ENCODE peak calls at places on chromosomes 6 and 20, in four cellular contexts. One of them, this sample, is unnamed.

GRCh38 chr6:132354517-132355167 is 46.6 kb downstream of the MOXD1 start:
- DNase-seq in GM12878: peak
- DNase-seq in HepG2: no peak
- DNase-seq in K562: no peak
- DNase-seq in this sample: peak

GRCh38 chr6:75436869-75437268 is 56.7 kb downstream of the FILIP1 start:
- DNase-seq in GM12878: no peak
- DNase-seq in HepG2: no peak
- DNase-seq in K562: no peak
- DNase-seq in this sample: no peak

GRCh38 chr6:36817864-36818263 is 21.4 kb downstream of the CPNE5 start:
- DNase-seq in GM12878: no peak
- DNase-seq in HepG2: no peak
- DNase-seq in K562: no peak
- DNase-seq in this sample: no peak

GRCh38 chr6:52931351-52931750 is 21.9 kb upstream of the GSTA3 start:
- DNase-seq in GM12878: no peak
- DNase-seq in HepG2: no peak
- DNase-seq in K562: no peak
- DNase-seq in this sample: peak

GRCh38 chr6:125742433-125743120 is 6.9 kb upstream of the HEY2 start:
- DNase-seq in GM12878: no peak
- DNase-seq in HepG2: no peak
- DNase-seq in K562: no peak
- DNase-seq in this sample: no peak

GRCh38 chr6:158869010-158869603 is 49.9 kb upstream of the EZR start:
- DNase-seq in GM12878: peak
- DNase-seq in HepG2: no peak
- DNase-seq in K562: peak
- DNase-seq in this sample: peak

GRCh38 chr6:105985816-105986632 is 100.1 kb upstream of the PRDM1 start:
- DNase-seq in GM12878: no peak
- DNase-seq in HepG2: no peak
- DNase-seq in K562: no peak
- DNase-seq in this sample: peak

GRCh38 chr6:90098025-90098474 is 198.6 kb downstream of the BACH2 start:
- DNase-seq in GM12878: no peak
- DNase-seq in HepG2: no peak
- DNase-seq in K562: no peak
- DNase-seq in this sample: no peak

GRCh38 chr6:90819483-90819882 is 232.6 kb upstream of the MAP3K7 start:
- DNase-seq in GM12878: no peak
- DNase-seq in HepG2: no peak
- DNase-seq in K562: no peak
- DNase-seq in this sample: no peak

GRCh38 chr20:1931830-1932229 is 36.6 kb downstream of the SIRPA start:
- DNase-seq in GM12878: no peak
- DNase-seq in HepG2: no peak
- DNase-seq in K562: no peak
- DNase-seq in this sample: no peak

GRCh38 chr6:106116125-106116524 is 30.0 kb downstream of the PRDM1 start:
- DNase-seq in GM12878: no peak
- DNase-seq in HepG2: no peak
- DNase-seq in K562: no peak
- DNase-seq in this sample: no peak

GRCh38 chr20:62159835-62160234 is 16.3 kb downstream of the SS18L1 start:
- DNase-seq in GM12878: peak
- DNase-seq in HepG2: no peak
- DNase-seq in K562: no peak
- DNase-seq in this sample: no peak

GRCh38 chr6:140073456-140073855 is 699.0 kb upstream of the CITED2 start:
- DNase-seq in GM12878: no peak
- DNase-seq in HepG2: no peak
- DNase-seq in K562: no peak
- DNase-seq in this sample: no peak

GRCh38 chr20:37727957-37728634 is 34.3 kb downstream of the CTNNBL1 start:
- DNase-seq in GM12878: no peak
- DNase-seq in HepG2: no peak
- DNase-seq in K562: no peak
- DNase-seq in this sample: no peak

GRCh38 chr6:167449099-167449861 is 124.4 kb downstream of the TTLL2 start:
- DNase-seq in GM12878: no peak
- DNase-seq in HepG2: no peak
- DNase-seq in K562: no peak
- DNase-seq in this sample: no peak

GRCh38 chr6:151807513-151808330 is at the start of gene ESR1:
- DNase-seq in GM12878: no peak
- DNase-seq in HepG2: no peak
- DNase-seq in K562: no peak
- DNase-seq in this sample: peak

GRCh38 chr20:42191140-42191860 is 573.1 kb upstream of the CHD6 start:
- DNase-seq in GM12878: no peak
- DNase-seq in HepG2: no peak
- DNase-seq in K562: no peak
- DNase-seq in this sample: no peak

DNA sequence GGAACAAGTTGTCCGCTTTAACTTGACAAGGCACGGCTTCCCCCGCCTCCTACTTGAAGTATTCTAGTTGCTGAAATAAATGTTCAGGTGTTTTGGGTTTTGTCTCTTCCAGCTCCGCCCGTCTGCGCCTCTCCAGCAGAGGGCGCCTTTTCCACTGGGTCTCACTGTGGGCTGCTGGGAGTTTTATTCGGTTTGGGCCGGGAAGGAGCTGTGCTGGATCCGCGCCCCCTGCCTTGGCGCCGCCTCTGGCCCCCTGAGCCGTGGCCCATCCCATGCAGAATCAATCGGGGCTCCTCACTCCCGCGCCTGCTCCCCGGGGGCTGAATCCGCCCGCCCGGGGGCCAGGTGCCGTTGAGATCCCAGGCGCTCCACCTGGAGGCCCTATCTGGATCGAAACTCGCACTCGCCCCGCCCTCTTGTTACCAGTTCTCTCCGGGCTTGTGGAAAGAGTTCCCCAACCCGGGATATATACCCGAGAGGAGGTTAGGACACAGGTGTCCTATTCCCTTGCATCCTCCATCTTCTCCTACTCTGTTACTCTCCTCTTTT is 51.0 kb upstream of the TCF21 start:
- DNase-seq in GM12878: no peak
- DNase-seq in HepG2: peak
- DNase-seq in K562: peak
- DNase-seq in this sample: peak
- H2AFZ ChIP-seq in GM12878: peak
- H2AFZ ChIP-seq in HepG2: peak
- H2AFZ ChIP-seq in K562: peak
- H2AFZ ChIP-seq in this sample: peak

DNA sequence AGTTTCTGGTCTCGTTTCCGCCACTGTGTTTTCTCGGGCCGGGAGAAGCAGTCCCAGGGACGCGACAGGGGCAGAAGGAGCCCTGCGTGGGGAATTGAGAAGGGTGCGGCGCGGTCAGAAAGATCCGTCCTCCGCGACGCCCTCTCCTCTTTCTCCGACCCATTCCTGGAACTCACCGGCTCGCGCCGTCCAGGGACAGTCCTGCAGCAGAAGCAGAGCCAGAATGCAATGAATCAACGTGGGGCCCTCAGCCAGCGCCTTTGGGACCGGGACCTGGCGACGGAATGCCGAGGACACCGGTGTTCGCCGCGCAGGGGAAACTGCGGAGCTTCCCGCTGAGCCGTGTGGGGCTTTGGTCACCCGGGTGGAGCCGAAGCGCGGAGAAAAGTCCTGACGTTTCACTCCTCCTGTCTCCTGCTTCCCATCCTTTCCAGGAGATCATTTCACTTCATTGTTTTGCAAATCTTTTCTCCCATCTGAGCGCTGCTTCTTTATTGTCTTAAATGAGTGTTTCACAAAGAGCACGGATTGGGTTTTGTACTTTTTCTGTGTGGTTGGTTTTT is 26.4 kb downstream of the ULBP1 start:
- DNase-seq in GM12878: no peak
- DNase-seq in HepG2: no peak
- DNase-seq in K562: no peak
- DNase-seq in this sample: peak
- TF ChIP-seq EZH2 in GM12878: no peak
- TF ChIP-seq EZH2 in HepG2: peak
- TF ChIP-seq EZH2 in K562: no peak
- TF ChIP-seq EZH2 in this sample: no peak

DNA sequence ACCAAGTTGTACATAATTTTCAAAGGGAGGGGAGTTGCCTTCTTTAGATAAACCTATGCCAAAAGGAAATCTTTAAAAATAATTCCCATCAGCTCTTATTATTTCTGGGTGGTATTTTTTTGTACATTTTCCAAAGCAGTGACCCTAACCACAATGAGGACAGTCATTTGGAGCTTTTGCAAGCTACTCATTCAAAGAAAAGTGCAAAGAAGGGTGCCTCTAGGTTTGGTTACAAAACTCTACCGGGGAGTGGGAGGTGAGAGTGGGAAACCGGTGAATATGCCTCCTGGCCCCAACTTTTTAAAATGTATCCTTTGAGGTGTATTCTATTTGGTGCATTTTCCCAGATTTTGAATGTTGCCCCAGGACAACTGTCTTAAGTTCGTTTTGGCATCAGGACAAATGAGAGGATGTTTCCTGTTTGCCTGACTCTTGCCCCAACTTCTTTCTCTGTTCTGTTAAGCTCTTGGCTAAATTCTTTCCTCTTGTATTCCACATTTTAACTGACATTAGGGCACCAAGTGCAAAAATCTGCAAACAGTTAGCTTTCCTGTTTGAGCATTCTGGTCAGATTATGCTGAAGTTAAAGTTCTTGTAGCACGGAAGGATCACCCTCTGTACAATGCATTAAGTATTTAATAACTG is 78.9 kb downstream of the SLX4IP start:
- DNase-seq in GM12878: no peak
- DNase-seq in HepG2: no peak
- DNase-seq in K562: no peak
- DNase-seq in this sample: no peak
- TF ChIP-seq JUNB in GM12878: peak
- TF ChIP-seq JUNB in HepG2: no peak
- TF ChIP-seq JUNB in K562: no peak
- TF ChIP-seq JUNB in this sample: no peak

DNA sequence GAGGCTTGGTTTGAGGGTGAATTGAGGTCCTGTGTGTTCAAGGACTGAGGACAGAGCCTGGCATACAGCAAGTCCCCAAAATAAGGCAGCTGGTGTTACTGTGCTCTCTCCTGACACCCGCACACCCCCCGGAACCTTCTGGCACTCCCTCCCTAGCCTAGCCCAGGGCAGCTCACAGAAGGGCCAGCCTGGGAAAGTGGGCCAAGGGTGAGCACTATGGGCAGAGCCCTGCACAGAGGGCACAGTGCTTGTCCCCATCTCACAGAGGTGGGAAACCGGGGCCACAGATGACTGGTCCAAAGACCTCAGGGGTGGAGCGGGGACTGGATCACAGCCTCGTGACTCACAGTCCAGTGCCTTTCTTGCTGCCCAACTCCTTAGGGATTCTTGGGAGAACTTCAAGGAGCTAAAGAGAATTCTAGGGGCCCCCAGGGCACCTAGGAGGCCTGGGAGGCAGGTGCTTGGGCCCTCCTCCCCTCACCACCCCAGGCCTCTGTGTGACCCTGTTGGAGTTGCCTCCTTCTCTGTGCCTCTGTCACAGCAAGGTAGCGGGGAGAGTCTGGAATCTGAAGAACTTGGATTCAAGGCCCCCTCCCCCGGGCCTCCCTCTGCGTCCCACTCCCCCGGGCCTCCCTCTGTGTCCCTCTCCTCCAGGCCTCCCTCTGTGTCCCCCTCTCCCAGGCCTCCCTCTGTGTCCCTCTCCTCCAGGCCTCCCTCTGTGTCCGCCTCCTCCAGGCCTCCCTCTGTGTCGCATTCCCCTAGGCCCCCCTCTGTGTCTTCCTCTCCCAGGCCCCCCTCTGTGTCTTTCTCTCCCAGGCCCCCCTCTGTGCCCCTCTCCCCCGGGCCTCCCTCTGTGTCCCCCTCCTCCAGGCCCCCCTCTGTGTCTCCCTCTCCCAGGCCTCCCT is 13.5 kb downstream of the DLGAP4 start:
- DNase-seq in GM12878: no peak
- DNase-seq in HepG2: no peak
- DNase-seq in K562: no peak
- DNase-seq in this sample: no peak
- H2AFZ ChIP-seq in GM12878: no peak
- H2AFZ ChIP-seq in HepG2: no peak
- H2AFZ ChIP-seq in K562: no peak
- H2AFZ ChIP-seq in this sample: no peak

GRCh38 chr6:27754408-27754782 is 157.8 kb downstream of the OR2B2 start:
- DNase-seq in GM12878: no peak
- DNase-seq in HepG2: no peak
- DNase-seq in K562: no peak
- DNase-seq in this sample: no peak

GRCh38 chr6:27755768-27756167 is 156.4 kb downstream of the OR2B2 start:
- DNase-seq in GM12878: no peak
- DNase-seq in HepG2: no peak
- DNase-seq in K562: no peak
- DNase-seq in this sample: no peak

GRCh38 chr6:27759930-27760329 is 152.3 kb downstream of the OR2B2 start:
- DNase-seq in GM12878: no peak
- DNase-seq in HepG2: no peak
- DNase-seq in K562: peak
- DNase-seq in this sample: no peak

GRCh38 chr6:27758471-27758870 is 153.7 kb downstream of the OR2B2 start:
- DNase-seq in GM12878: no peak
- DNase-seq in HepG2: no peak
- DNase-seq in K562: peak
- DNase-seq in this sample: peak

GRCh38 chr6:27757307-27757706 is 154.9 kb downstream of the OR2B2 start:
- DNase-seq in GM12878: no peak
- DNase-seq in HepG2: no peak
- DNase-seq in K562: peak
- DNase-seq in this sample: peak
- TF ChIP-seq EZH2 in GM12878: no peak
- TF ChIP-seq EZH2 in HepG2: no peak
- TF ChIP-seq EZH2 in K562: no peak
- TF ChIP-seq EZH2 in this sample: no peak

GRCh38 chr20:25277051-25277801 is 29.3 kb downstream of the PYGB start:
- DNase-seq in GM12878: no peak
- DNase-seq in HepG2: no peak
- DNase-seq in K562: no peak
- DNase-seq in this sample: no peak
- TF ChIP-seq JUNB in GM12878: no peak
- TF ChIP-seq JUNB in HepG2: no peak
- TF ChIP-seq JUNB in K562: no peak
- TF ChIP-seq JUNB in this sample: no peak

DNA sequence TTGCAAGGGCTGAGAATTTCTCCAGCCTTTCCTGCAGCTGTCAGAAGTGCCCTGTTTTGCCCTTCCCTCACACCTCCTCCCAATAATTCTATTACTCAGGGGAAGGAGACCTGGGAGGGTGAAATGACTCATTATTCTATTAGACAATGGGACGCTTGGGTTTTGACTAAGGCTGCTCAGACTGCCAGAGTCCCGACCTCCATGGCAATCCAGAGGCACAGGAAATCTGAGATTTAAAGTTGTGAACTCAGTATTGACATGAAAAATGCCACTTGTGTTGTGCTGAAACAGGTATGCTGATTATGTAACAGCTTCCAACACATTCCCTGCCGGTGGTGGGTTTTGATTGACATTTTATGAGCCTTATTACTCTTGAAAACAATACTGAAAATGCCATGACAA is 625.9 kb upstream of the FLRT3 start:
- DNase-seq in GM12878: no peak
- DNase-seq in HepG2: peak
- DNase-seq in K562: no peak
- DNase-seq in this sample: no peak
- H2AFZ ChIP-seq in GM12878: no peak
- H2AFZ ChIP-seq in HepG2: peak
- H2AFZ ChIP-seq in K562: no peak
- H2AFZ ChIP-seq in this sample: no peak